ENCODE peak calls at places on chromosome 20, in four cellular contexts. I is iPS DF 6.9, U is neuronal stem cell, P is heart right ventricle. O is an unnamed sample.

GRCh38 chr20:32507998-32508774 is 76.9 kb downstream of the NOL4L start:
- DNase-seq in I (no peak), U (no peak), P (no peak), O (no peak)

GRCh38 chr20:52783769-52784168 is 188.4 kb upstream of the TSHZ2 start:
- DNase-seq in I (peak; percentile 43), U (no peak), P (no peak), O (no peak)

GRCh38 chr20:15155848-15156401 is 818.5 kb upstream of the FLRT3 start:
- DNase-seq in I (no peak), U (no peak), P (no peak), O (no peak)

GRCh38 chr20:53760025-53760441 is 166.4 kb upstream of the ZNF217 start:
- DNase-seq in I (no peak), U (no peak), P (no peak), O (no peak)

GRCh38 chr20:49694450-49695071 is 19.1 kb downstream of the B4GALT5 start:
- DNase-seq in I (no peak), U (no peak), P (no peak), O (no peak)

GRCh38 chr20:5160882-5161281 is 34.1 kb downstream of the CDS2 start:
- DNase-seq in I (no peak), U (no peak), P (no peak), O (no peak)

GRCh38 chr20:15703171-15703911 is 869.9 kb downstream of the KIF16B start:
- DNase-seq in I (no peak), U (no peak), P (no peak), O (no peak)

GRCh38 chr20:51028616-51029263 is 5.8 kb upstream of the KCNG1 start:
- DNase-seq in I (no peak), U (no peak), P (no peak), O (no peak)

GRCh38 chr20:32333181-32333987 is 24.7 kb upstream of the ASXL1 start:
- DNase-seq in I (no peak), U (no peak), P (no peak), O (no peak)

GRCh38 chr20:41533537-41534136 is 84.5 kb downstream of the CHD6 start:
- DNase-seq in I (no peak), U (no peak), P (no peak), O (no peak)

GRCh38 chr20:24337074-24337473 is 132.4 kb upstream of the SYNDIG1 start:
- DNase-seq in I (no peak), U (no peak), P (no peak), O (no peak)

GRCh38 chr20:6530254-6530653 is 237.2 kb upstream of the BMP2 start:
- DNase-seq in I (no peak), U (no peak), P (no peak), O (no peak)

GRCh38 chr20:59787186-59787890 is 146.1 kb downstream of the SYCP2 start:
- DNase-seq in I (no peak), U (no peak), P (no peak), O (no peak)

GRCh38 chr20:32775240-32775991 is 13.2 kb downstream of the DNMT3B start:
- DNase-seq in I (no peak), U (no peak), P (no peak), O (no peak)

GRCh38 chr20:2692036-2692885 is at the start of gene EBF4:
- DNase-seq in I (no peak), U (no peak), P (peak; percentile 59), O (no peak)

GRCh38 chr20:36405255-36405654 is 99.1 kb downstream of the DLGAP4 start:
- DNase-seq in I (no peak), U (no peak), P (no peak), O (no peak)

DNA sequence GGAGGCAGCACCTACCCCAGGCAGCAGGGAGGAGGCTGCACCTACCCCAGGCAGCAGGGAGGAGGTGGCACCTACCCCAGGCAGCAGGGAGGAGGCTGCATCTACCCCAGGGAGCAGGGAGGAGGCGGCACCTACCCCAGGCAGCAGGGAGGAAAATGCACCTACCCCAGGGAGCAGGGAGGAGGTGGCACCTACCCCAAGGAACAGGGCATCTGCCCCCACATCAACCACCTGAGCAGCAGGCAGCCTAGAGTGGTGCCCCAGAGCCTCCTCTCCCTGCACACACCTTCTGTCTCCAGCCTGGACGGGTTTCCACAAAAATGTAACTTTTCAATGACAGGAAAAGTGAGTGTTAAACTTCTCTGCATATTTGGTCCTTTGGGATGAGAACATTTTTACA is 10.2 kb downstream of the KCNQ2 start:
- DNase-seq in I (no peak), U (no peak), P (no peak), O (no peak)
- H3K27me3 ChIP-seq in I (no peaks in the 10 kb centered on the region), U (no peaks in the 10 kb centered on the region), P (peaks cover 30% of the 10 kb centered on the region), O (no peaks in the 10 kb centered on the region)

GRCh38 chr20:17374086-17374485 is 147.2 kb downstream of the PCSK2 start:
- DNase-seq in I (no peak), U (no peak), P (no peak), O (no peak)

GRCh38 chr20:17376031-17376430 is 149.2 kb downstream of the PCSK2 start:
- DNase-seq in I (no peak), U (no peak), P (no peak), O (no peak)

GRCh38 chr20:17369506-17369905 is 142.7 kb downstream of the PCSK2 start:
- DNase-seq in I (no peak), U (no peak), P (no peak), O (no peak)

GRCh38 chr20:17377222-17377621 is 150.4 kb downstream of the PCSK2 start:
- DNase-seq in I (no peak), U (no peak), P (no peak), O (no peak)

GRCh38 chr20:17372831-17373440 is 146.1 kb downstream of the PCSK2 start:
- DNase-seq in I (no peak), U (no peak), P (no peak), O (no peak)
- H3K27me3 ChIP-seq in I (no peaks in the 10 kb centered on the region), U (no peaks in the 10 kb centered on the region), P (no peaks in the 10 kb centered on the region), O (no peaks in the 10 kb centered on the region)

GRCh38 chr20:61649105-61649878 is 397.2 kb downstream of the CDH4 start:
- DNase-seq in I (no peak), U (no peak), P (no peak), O (no peak)

GRCh38 chr20:61644387-61645076 is 392.5 kb downstream of the CDH4 start:
- DNase-seq in I (no peak), U (no peak), P (no peak), O (no peak)

GRCh38 chr20:61646453-61646852 is 394.4 kb downstream of the CDH4 start:
- DNase-seq in I (no peak), U (no peak), P (no peak), O (no peak)

GRCh38 chr20:61647741-61648140 is 395.7 kb downstream of the CDH4 start:
- DNase-seq in I (no peak), U (no peak), P (no peak), O (no peak)

GRCh38 chr20:61646986-61647385 is 394.9 kb downstream of the CDH4 start:
- DNase-seq in I (no peak), U (no peak), P (no peak), O (no peak)
- H3K27me3 ChIP-seq in I (no peaks in the 10 kb centered on the region), U (no peaks in the 10 kb centered on the region), P (no peaks in the 10 kb centered on the region), O (no peaks in the 10 kb centered on the region)

GRCh38 chr20:56924976-56925695 is 296.0 kb downstream of the TFAP2C start:
- DNase-seq in I (no peak), U (peak; percentile 98), P (no peak), O (no peak)
- H3K27me3 ChIP-seq in I (peaks cover 6% of the 10 kb centered on the region), U (peaks cover 50% of the 10 kb centered on the region), P (peaks cover 86% of the 10 kb centered on the region), O (peaks cover 11% of the 10 kb centered on the region)

DNA sequence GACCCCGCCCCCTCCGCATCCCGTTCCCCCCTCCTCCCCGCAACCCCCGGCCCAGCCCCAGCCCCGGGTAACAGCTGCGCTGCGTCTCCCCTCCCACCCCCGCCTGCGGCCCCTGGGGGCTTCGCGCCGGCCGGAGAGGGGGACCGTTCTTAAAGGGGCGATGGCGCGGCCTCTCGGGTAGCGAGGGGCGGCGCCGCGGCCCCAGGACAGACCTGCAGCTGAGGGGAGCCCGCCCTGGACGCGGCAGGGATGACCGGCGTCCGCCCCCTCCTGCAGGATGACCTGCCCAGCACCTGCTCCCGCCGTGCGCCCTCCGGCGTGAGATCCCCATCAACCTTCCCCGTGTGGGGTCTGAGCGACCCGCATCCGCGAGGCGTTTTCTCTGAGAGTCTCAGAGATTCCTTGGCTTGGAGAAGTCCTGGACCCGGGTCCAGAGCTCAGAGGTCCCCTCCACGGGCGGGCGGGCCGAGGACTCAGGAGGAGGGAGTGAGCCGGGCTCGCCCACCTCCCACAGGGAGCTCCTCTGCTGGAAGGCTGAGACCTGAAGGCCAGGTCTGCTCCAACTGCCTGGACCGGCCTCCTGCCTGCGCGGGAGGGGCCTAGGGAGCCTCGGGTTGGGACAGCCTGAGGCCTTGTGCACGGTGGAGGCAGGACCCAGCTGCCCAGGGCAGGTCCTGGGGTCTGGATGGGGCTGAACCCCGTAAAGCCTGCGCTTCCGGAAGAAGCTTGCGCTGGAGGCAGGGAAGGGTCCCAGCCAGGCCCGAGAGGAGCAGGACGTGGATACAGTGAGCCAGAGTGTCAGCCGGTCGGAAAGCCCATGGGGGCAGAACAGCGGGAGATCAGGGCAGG is 497 bp upstream of the NKAIN4 start:
- DNase-seq in I (no peak), U (peak; percentile 52), P (no peak), O (no peak)
- H3K27me3 ChIP-seq in I (peaks cover 2% of the 10 kb centered on the region), U (no peaks in the 10 kb centered on the region), P (peaks cover 70% of the 10 kb centered on the region), O (peaks cover 6% of the 10 kb centered on the region)

O was measured in esophagus squamous epithelium.